ENCODE peak calls at places on chromosomes 16 and 17, in four cellular contexts. Y is HCT116, E is SK-N-SH, I is K562. N is an unnamed sample.

GRCh38 chr16:55569025-55569424 is 2.5 kb downstream of the CAPNS2 start:
- DNase-seq in Y (no peak), I (no peak), E (no peak), N (no peak)

GRCh38 chr16:47067203-47067602 is 76.5 kb downstream of the NETO2 start:
- DNase-seq in Y (no peak), E (no peak), I (no peak), N (no peak)

GRCh38 chr16:75111514-75112280 is 4.9 kb downstream of the LDHD start:
- DNase-seq in E (no peak), I (no peak), Y (no peak), N (no peak)

GRCh38 chr16:82368041-82368440 is 198.0 kb upstream of the MPHOSPH6 start:
- DNase-seq in I (peak), E (peak), Y (peak), N (no peak)

GRCh38 chr17:55729484-55729883 is 6.8 kb upstream of the TMEM100 start:
- DNase-seq in Y (no peak), I (no peak), E (no peak), N (no peak)

GRCh38 chr17:44002141-44002848 is 2.1 kb upstream of the NAGS start:
- DNase-seq in E (no peak), Y (no peak), I (no peak), N (no peak)

GRCh38 chr17:79049821-79050220 is 24.8 kb upstream of the ENGASE start:
- DNase-seq in I (no peak), Y (no peak), E (no peak), N (no peak)

GRCh38 chr17:80286638-80286960 is 25.9 kb downstream of the RNF213 start:
- DNase-seq in I (no peak), Y (no peak), E (no peak), N (no peak)

GRCh38 chr17:46727572-46728348 is 90.7 kb downstream of the WNT3 start:
- DNase-seq in E (no peak), Y (no peak), I (no peak), N (no peak)

GRCh38 chr16:51896013-51896412 is 650.9 kb downstream of the TOX3 start:
- DNase-seq in I (no peak), E (no peak), Y (no peak), N (no peak)

GRCh38 chr16:54657058-54657708 is 273.5 kb upstream of the IRX5 start:
- DNase-seq in I (no peak), E (no peak), Y (peak), N (no peak)

GRCh38 chr17:76714822-76715461 is 4.2 kb upstream of the MXRA7 start:
- DNase-seq in Y (no peak), E (peak), I (peak), N (no peak)

GRCh38 chr16:49464877-49465504 is 91.4 kb downstream of the C16orf78 start:
- DNase-seq in Y (no peak), I (peak), E (peak), N (no peak)

GRCh38 chr16:3609895-3610697 is 1.3 kb downstream of the SLX4 start:
- DNase-seq in I (no peak), Y (no peak), E (no peak), N (no peak)

GRCh38 chr17:39926588-39927100 is 757 bp downstream of the ORMDL3 start:
- DNase-seq in Y (no peak), E (peak), I (peak), N (no peak)

GRCh38 chr17:47720754-47721533 is 12.1 kb upstream of the TBX21 start:
- DNase-seq in Y (peak), E (peak), I (no peak), N (no peak)

GRCh38 chr17:13981881-13982280 is 87.4 kb upstream of the COX10 start:
- DNase-seq in E (peak), Y (no peak), I (no peak), N (no peak)

GRCh38 chr16:2897110-2897509 is 14.1 kb downstream of the FLYWCH2 start:
- DNase-seq in E (no peak), Y (no peak), I (no peak), N (no peak)

GRCh38 chr16:73280366-73280765 is 232.4 kb upstream of the ZFHX3 start:
- DNase-seq in I (no peak), Y (no peak), E (no peak), N (no peak)

GRCh38 chr16:48271728-48272127 is 24.4 kb upstream of the ABCC11 start:
- DNase-seq in I (no peak), E (no peak), Y (no peak), N (no peak)

GRCh38 chr16:27759301-27759871 is 209.4 kb downstream of the KATNIP start:
- DNase-seq in I (no peak), E (no peak), Y (no peak), N (no peak)

GRCh38 chr16:72705806-72706205 is 342.1 kb downstream of the ZFHX3 start:
- DNase-seq in Y (no peak), I (no peak), E (no peak), N (no peak)

GRCh38 chr17:62740066-62740465 is 68.0 kb downstream of the MARCHF10 start:
- DNase-seq in E (no peak), Y (no peak), I (no peak), N (no peak)

GRCh38 chr17:72970794-72971512 is 121.5 kb downstream of the SLC39A11 start:
- DNase-seq in E (no peak), I (no peak), Y (no peak), N (no peak)

GRCh38 chr16:31055613-31056012 is 18.4 kb downstream of the ZNF668 start:
- DNase-seq in E (no peak), Y (no peak), I (no peak), N (no peak)

GRCh38 chr17:10144976-10145375 is 53.4 kb downstream of the GAS7 start:
- DNase-seq in I (no peak), Y (no peak), E (no peak), N (no peak)

GRCh38 chr17:37056622-37057021 is 107.9 kb downstream of the AATF start:
- DNase-seq in E (no peak), Y (no peak), I (no peak), N (no peak)

GRCh38 chr17:82915010-82915696 is 75.3 kb upstream of the ZNF750 start:
- DNase-seq in Y (no peak), E (peak), I (peak), N (no peak)

GRCh38 chr16:154223-155030 is 2.0 kb downstream of the HBZ start:
- DNase-seq in I (peak), E (peak), Y (no peak), N (no peak)

GRCh38 chr17:1455291-1455747 is 713 bp downstream of the CRK start:
- DNase-seq in Y (no peak), I (peak), E (peak), N (no peak)

GRCh38 chr17:38875477-38876080 is 5.7 kb downstream of the LASP1 start:
- DNase-seq in Y (no peak), I (no peak), E (no peak), N (no peak)

GRCh38 chr17:1109606-1110523 is 69.9 kb downstream of the ABR start:
- DNase-seq in Y (no peak), I (no peak), E (peak), N (no peak)

GRCh38 chr17:74337834-74338500 is 11.9 kb downstream of the KIF19 start:
- DNase-seq in E (peak), I (no peak), Y (no peak), N (no peak)

GRCh38 chr16:47136101-47136820 is 7.5 kb downstream of the NETO2 start:
- DNase-seq in Y (peak), E (no peak), I (no peak), N (no peak)

GRCh38 chr16:72810480-72810879 is 237.4 kb downstream of the ZFHX3 start:
- DNase-seq in I (no peak), Y (no peak), E (no peak), N (no peak)

GRCh38 chr16:17602678-17603077 is 131.9 kb upstream of the XYLT1 start:
- DNase-seq in I (no peak), E (no peak), Y (no peak), N (no peak)

GRCh38 chr16:85789773-85790172 is 9.6 kb downstream of the EMC8 start:
- DNase-seq in E (no peak), I (no peak), Y (no peak), N (no peak)

GRCh38 chr16:83810906-83811305 is 3.1 kb downstream of the HSBP1 start:
- DNase-seq in I (no peak), Y (no peak), E (no peak), N (no peak)
- H3K9ac ChIP-seq in I (no peak), Y (no peak), E (no peak), N (no peak)

DNA sequence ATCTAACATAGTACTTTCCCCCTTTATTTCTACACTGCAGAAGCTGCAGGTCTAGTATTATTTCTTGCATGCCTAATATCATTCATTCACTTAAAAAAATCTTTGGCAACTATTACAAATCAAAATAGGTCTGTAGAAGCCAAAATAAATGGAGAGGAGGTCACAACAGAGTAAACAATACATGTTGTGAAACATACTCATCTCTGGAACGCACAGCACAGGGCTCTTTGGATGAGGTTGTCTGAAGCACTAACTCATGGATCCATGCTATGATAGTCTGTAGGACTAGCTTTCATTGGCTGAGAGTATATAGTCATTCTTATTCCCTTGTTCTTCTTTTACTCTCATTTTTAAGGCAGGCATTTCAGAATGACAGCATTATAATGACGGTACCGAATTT is 21.3 kb downstream of the MYO1D start:
- DNase-seq in I (no peak), Y (no peak), E (no peak), N (no peak)
- TF ChIP-seq POLR2AphosphoS5 in I (no peak), Y (no peak), E (no peak), N (no peak)

DNA sequence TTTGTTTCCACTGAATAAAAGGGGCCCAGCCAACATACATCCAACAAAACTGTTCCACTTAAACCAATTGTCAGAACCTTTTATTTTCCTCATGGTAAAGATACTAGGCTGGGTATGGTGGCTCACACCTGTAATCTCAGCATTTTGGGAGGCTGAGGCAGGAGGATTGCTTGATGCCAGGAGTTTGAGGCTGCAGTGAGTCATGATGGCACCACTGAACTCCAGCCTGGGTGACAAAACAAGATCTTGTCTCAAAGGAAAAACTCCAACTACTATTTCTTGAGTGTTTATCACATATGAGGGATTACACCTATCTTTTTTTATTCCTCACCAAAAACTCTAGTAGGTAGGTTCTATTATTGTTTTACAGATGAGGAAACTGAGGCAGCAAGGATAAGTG is 4.7 kb upstream of the PSMC5 start:
- DNase-seq in I (no peak), Y (no peak), E (no peak), N (no peak)
- H3K9ac ChIP-seq in I (no peak), Y (no peak), E (no peak), N (no peak)

DNA sequence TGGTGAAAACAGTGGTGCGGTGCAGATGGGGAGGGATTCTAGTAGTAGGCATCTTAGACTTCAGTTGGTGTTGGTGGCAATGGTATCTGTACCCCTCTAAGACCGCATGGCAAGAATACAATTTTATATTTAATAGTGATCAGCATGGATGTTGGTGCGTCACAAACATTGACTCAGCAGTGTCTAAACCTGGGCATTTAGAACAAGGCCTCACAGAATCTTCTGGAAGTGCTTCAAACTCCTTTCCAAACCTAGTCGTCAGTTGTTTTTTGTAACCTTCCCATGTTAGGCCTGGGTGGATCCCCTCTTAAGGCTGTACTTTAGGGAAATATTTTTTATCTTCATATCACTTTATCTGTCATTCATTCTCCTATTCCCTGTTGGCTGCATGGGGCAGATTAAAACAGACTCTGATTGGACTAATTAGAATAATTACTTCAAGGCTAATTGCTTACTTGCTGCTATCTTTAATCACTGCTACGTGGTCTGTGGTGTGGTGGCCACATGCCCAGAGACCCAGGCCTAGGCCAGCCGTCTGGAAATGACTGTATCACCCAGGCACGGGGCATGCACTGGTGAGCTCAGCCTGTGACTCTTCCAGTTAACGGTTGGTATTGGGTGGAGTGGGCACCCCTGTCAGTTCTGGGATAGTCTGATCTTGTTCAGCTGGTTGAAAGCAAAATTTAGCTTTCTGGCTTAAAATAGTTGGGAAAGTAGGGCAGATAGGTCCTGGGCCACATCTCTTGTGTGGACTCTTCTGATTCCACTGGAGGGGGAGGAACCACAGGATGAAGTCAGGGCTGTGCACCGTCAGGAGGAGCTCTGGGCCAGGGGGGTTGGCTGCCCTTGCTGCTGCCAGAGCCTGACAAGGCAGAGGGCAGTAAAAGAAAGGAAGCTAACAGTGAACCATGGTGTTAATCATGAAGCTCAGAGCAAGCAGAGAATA is 4.5 kb downstream of the ALKBH5 start:
- DNase-seq in E (peak), I (no peak), Y (no peak), N (no peak)
- TF ChIP-seq POLR2AphosphoS5 in E (peak), I (no peak), Y (no peak), N (no peak)

DNA sequence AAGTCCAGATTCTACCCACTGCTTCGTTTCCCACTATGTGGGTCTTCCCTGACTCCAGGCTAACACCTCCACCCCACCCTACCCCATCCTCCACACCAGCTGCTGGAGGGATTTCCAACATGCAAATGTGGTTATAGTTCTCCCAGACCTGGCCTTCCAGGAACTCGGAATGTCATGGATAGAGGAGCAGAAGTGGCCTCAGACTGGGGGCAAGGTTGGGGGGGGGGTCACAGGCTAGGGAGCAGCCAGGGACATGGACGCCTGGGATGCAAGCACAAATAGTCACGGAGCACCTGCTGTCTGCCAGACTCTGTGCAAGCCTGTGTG is 2.0 kb downstream of the CAMKK1 start:
- DNase-seq in I (no peak), Y (no peak), E (no peak), N (no peak)
- H3K9ac ChIP-seq in I (peak), Y (peak), E (peak), N (no peak)